ENCODE peak calls at places on chromosomes 7 and 10, in four cellular contexts. A is activated T-cell treated with anti-CD3 and anti-CD28 coated beads for 1 hour; Q is RWPE1; W is central memory CD4-positive, alpha-beta T cell. P is an unnamed sample.

GRCh38 chr7:1665721-1666250 is 4.3 kb upstream of the ELFN1 start:
- DNase-seq in A (no peak), Q (no peak), W (no peak), P (no peak)

GRCh38 chr7:57404967-57405421 is 45.0 kb upstream of the ZNF716 start:
- DNase-seq in Q (no peak), A (no peak), W (no peak), P (no peak)

GRCh38 chr10:132572545-132572937 is 35.0 kb downstream of the INPP5A start:
- DNase-seq in A (no peak), Q (no peak), W (no peak), P (no peak)

GRCh38 chr7:90965211-90965610 is 299.0 kb upstream of the FZD1 start:
- DNase-seq in A (no peak), Q (no peak), W (no peak), P (no peak)

GRCh38 chr7:135236727-135237126 is 3.1 kb downstream of the STRA8 start:
- DNase-seq in A (no peak), Q (no peak), W (no peak), P (peak)

GRCh38 chr7:77202544-77202976 is 2.9 kb upstream of the FGL2 start:
- DNase-seq in W (no peak), A (no peak), Q (no peak), P (no peak)

GRCh38 chr10:118161434-118161833 is 114.7 kb upstream of the RAB11FIP2 start:
- DNase-seq in W (no peak), A (no peak), Q (no peak), P (no peak)

GRCh38 chr10:100983868-100984669 is 3.2 kb downstream of the MRPL43 start:
- DNase-seq in Q (no peak), W (no peak), A (no peak), P (no peak)

GRCh38 chr7:155921804-155922506 is 109.7 kb upstream of the SHH start:
- DNase-seq in Q (peak), W (no peak), A (no peak), P (no peak)

GRCh38 chr7:123643495-123644428 is 11.9 kb upstream of the LMOD2 start:
- DNase-seq in Q (peak), W (no peak), A (no peak), P (no peak)

GRCh38 chr10:12448729-12449391 is 99.5 kb downstream of the CAMK1D start:
- DNase-seq in W (peak), Q (peak), A (peak), P (no peak)

GRCh38 chr7:26321440-26321839 is 29.8 kb downstream of the SNX10 start:
- DNase-seq in W (no peak), Q (peak), A (no peak), P (no peak)

GRCh38 chr7:74002474-74003017 is 25.4 kb upstream of the ELN start:
- DNase-seq in Q (peak), W (no peak), A (peak), P (peak)

GRCh38 chr10:34758447-34758996 is 56.6 kb downstream of the PARD3 start:
- DNase-seq in W (no peak), Q (peak), A (no peak), P (no peak)

GRCh38 chr7:28410628-28411578 is 1.4 kb upstream of the CREB5 start:
- DNase-seq in Q (no peak), A (no peak), W (no peak), P (no peak)

GRCh38 chr10:69684020-69684980 is 54.3 kb downstream of the FAM241B start:
- DNase-seq in Q (peak), W (no peak), A (no peak), P (no peak)

GRCh38 chr10:70619271-70620019 is 16.9 kb upstream of the PRF1 start:
- DNase-seq in A (no peak), Q (peak), W (no peak), P (peak)

GRCh38 chr10:78910021-78910420 is 158.7 kb upstream of the ZMIZ1 start:
- DNase-seq in W (no peak), Q (no peak), A (no peak), P (no peak)

GRCh38 chr7:38232475-38233366 is 40.7 kb downstream of the TARP start:
- DNase-seq in W (peak), Q (no peak), A (peak), P (no peak)

GRCh38 chr7:70730451-70731110 is 401.4 kb upstream of the GALNT17 start:
- DNase-seq in W (no peak), Q (no peak), A (no peak), P (no peak)

GRCh38 chr10:35639651-35640311 is 2.3 kb downstream of the FZD8 start:
- DNase-seq in A (no peak), W (no peak), Q (no peak), P (no peak)

GRCh38 chr10:89904755-89905154 is 203.4 kb downstream of the KIF20B start:
- DNase-seq in Q (no peak), A (no peak), W (no peak), P (no peak)

GRCh38 chr7:151808296-151809155 is 68.4 kb downstream of the PRKAG2 start:
- DNase-seq in A (no peak), Q (peak), W (no peak), P (no peak)

GRCh38 chr7:34841326-34841725 is 183.3 kb downstream of the NPSR1 start:
- DNase-seq in Q (no peak), W (no peak), A (no peak), P (no peak)

GRCh38 chr10:88493676-88494483 is 89.2 kb downstream of the RNLS start:
- DNase-seq in W (no peak), Q (no peak), A (no peak), P (no peak)

GRCh38 chr7:94414481-94414880 is 19.8 kb downstream of the COL1A2 start:
- DNase-seq in Q (no peak), W (no peak), A (no peak), P (no peak)

GRCh38 chr7:121555558-121555957 is 159.4 kb upstream of the FAM3C start:
- DNase-seq in A (no peak), W (no peak), Q (no peak), P (no peak)

GRCh38 chr10:71448146-71448545 is 51.4 kb downstream of the CDH23 start:
- DNase-seq in W (no peak), A (no peak), Q (no peak), P (no peak)

P was measured in CMK.